ENCODE peak calls at places on chromosomes 11 and 22, in ten cellular contexts. I, X, A, P, T, E, S, O, Q and D are unnamed samples.

GRCh38 chr11:12454782-12455181 is 77.4 kb downstream of the PARVA start:
- DNase-seq in I (no peak), X (no peak), A (no peak), P (no peak), T (no peak), E (no peak), S (no peak), O (peak; percentile 17), Q (no peak), D (no peak)

GRCh38 chr11:87779276-87780067 is 395.8 kb downstream of the RAB38 start:
- DNase-seq in I (no peak), X (no peak), A (no peak), P (no peak), T (no peak), E (no peak), S (no peak), O (no peak), Q (no peak), D (no peak)

GRCh38 chr22:37273126-37273845 is 9.0 kb upstream of the CYTH4 start:
- DNase-seq in I (no peak), X (no peak), A (no peak), P (peak; percentile 29), T (peak; percentile 41), E (no peak), S (peak; percentile 40), O (no peak), Q (no peak), D (no peak)

GRCh38 chr22:33568934-33569496 is 351.3 kb downstream of the LARGE1 start:
- DNase-seq in I (no peak), X (no peak), A (no peak), P (no peak), T (no peak), E (no peak), S (no peak), O (no peak), Q (no peak), D (no peak)

GRCh38 chr22:17843189-17843588 is 68.9 kb upstream of the BID start:
- DNase-seq in I (no peak), X (no peak), A (no peak), P (no peak), T (no peak), E (no peak), S (no peak), O (no peak), Q (no peak), D (no peak)

GRCh38 chr11:23611726-23612125 is 751.5 kb upstream of the CCDC179 start:
- DNase-seq in I (no peak), X (no peak), A (no peak), P (no peak), T (no peak), E (no peak), S (no peak), O (no peak), Q (no peak), D (no peak)

GRCh38 chr11:120646206-120646605 is 134.7 kb downstream of the GRIK4 start:
- DNase-seq in I (no peak), X (no peak), A (no peak), P (no peak), T (no peak), E (no peak), S (no peak), O (no peak), Q (no peak), D (no peak)

GRCh38 chr22:39688186-39688768 is 117.7 kb downstream of the CACNA1I start:
- DNase-seq in I (no peak), X (no peak), A (no peak), P (no peak), T (no peak), E (no peak), S (no peak), O (no peak), Q (no peak), D (no peak)

GRCh38 chr22:37190262-37190780 is 2.3 kb upstream of the C1QTNF6 start:
- DNase-seq in I (no peak), X (no peak), A (no peak), P (no peak), T (peak; percentile 8), E (no peak), S (no peak), O (no peak), Q (no peak), D (no peak)

GRCh38 chr22:32622004-32622761 is 147.6 kb downstream of the FBXO7 start:
- DNase-seq in I (no peak), X (no peak), A (no peak), P (peak; percentile 55), T (no peak), E (no peak), S (no peak), O (peak; percentile 53), Q (no peak), D (no peak)

GRCh38 chr11:76560219-76560618 is 110.3 kb downstream of the LRRC32 start:
- DNase-seq in I (no peak), X (no peak), A (no peak), P (no peak), T (no peak), E (no peak), S (no peak), O (no peak), Q (no peak), D (no peak)

GRCh38 chr22:43293661-43294392 is 49.3 kb downstream of the SCUBE1 start:
- DNase-seq in I (no peak), X (no peak), A (no peak), P (no peak), T (peak; percentile 76), E (peak; percentile 94), S (no peak), O (no peak), Q (no peak), D (no peak)

GRCh38 chr11:67276821-67277230 is 10.6 kb downstream of the GRK2 start:
- DNase-seq in I (peak; percentile 83), X (no peak), A (no peak), P (no peak), T (peak; percentile 73), E (peak; percentile 69), S (no peak), O (no peak), Q (no peak), D (no peak)

GRCh38 chr22:29820941-29821789 is 16.9 kb downstream of the ASCC2 start:
- DNase-seq in I (peak; percentile 86), X (no peak), A (no peak), P (peak; percentile 41), T (peak; percentile 94), E (no peak), S (peak; percentile 74), O (peak; percentile 70), Q (no peak), D (no peak)

GRCh38 chr11:112697371-112697770 is 263.8 kb upstream of the NCAM1 start:
- DNase-seq in I (no peak), X (no peak), A (no peak), P (no peak), T (no peak), E (no peak), S (no peak), O (no peak), Q (no peak), D (no peak)

GRCh38 chr22:31160328-31160978 is 471 bp downstream of the RNF185 start:
- DNase-seq in I (no peak), X (peak; percentile 58), A (peak; percentile 6), P (peak; percentile 29), T (no peak), E (no peak), S (no peak), O (no peak), Q (no peak), D (no peak)

GRCh38 chr11:62402226-62402625 is 16.6 kb upstream of the SCGB1A1 start:
- DNase-seq in I (no peak), X (no peak), A (peak; percentile 45), P (no peak), T (peak; percentile 71), E (no peak), S (no peak), O (no peak), Q (no peak), D (peak; percentile 31)

GRCh38 chr22:49330421-49331222 is 497.1 kb downstream of the BRD1 start:
- DNase-seq in I (no peak), X (no peak), A (no peak), P (no peak), T (peak; percentile 28), E (no peak), S (no peak), O (no peak), Q (no peak), D (no peak)

GRCh38 chr11:64672875-64673274 is 50.1 kb downstream of the NRXN2 start:
- DNase-seq in I (no peak), X (no peak), A (no peak), P (no peak), T (no peak), E (no peak), S (no peak), O (no peak), Q (no peak), D (no peak)

GRCh38 chr11:108805030-108805429 is 140.2 kb downstream of the DDX10 start:
- DNase-seq in I (no peak), X (no peak), A (no peak), P (no peak), T (no peak), E (no peak), S (no peak), O (no peak), Q (no peak), D (no peak)

GRCh38 chr11:125933030-125933813 is 12.6 kb upstream of the VSIG10L2 start:
- DNase-seq in I (no peak), X (no peak), A (no peak), P (no peak), T (no peak), E (no peak), S (no peak), O (no peak), Q (no peak), D (no peak)

GRCh38 chr22:31561970-31562369 is 65.6 kb downstream of the SFI1 start:
- DNase-seq in I (no peak), X (no peak), A (no peak), P (no peak), T (no peak), E (no peak), S (no peak), O (no peak), Q (no peak), D (no peak)

GRCh38 chr11:62856333-62856910 is 17.0 kb upstream of the WDR74 start:
- DNase-seq in I (no peak), X (no peak), A (no peak), P (no peak), T (no peak), E (no peak), S (no peak), O (no peak), Q (no peak), D (no peak)

GRCh38 chr22:36356708-36357694 is 30.8 kb downstream of the MYH9 start:
- DNase-seq in I (no peak), X (no peak), A (peak; percentile 68), P (no peak), T (no peak), E (no peak), S (no peak), O (no peak), Q (no peak), D (peak; percentile 37)

GRCh38 chr22:32696089-32696488 is 105.4 kb upstream of the TIMP3 start:
- DNase-seq in I (no peak), X (no peak), A (no peak), P (no peak), T (no peak), E (no peak), S (no peak), O (no peak), Q (no peak), D (no peak)

GRCh38 chr11:120031156-120031555 is 106.8 kb downstream of the TRIM29 start:
- DNase-seq in I (peak; percentile 72), X (no peak), A (no peak), P (no peak), T (no peak), E (no peak), S (no peak), O (no peak), Q (no peak), D (no peak)

GRCh38 chr11:62911137-62912130 is 9.7 kb downstream of the CHRM1 start:
- DNase-seq in I (no peak), X (no peak), A (no peak), P (no peak), T (no peak), E (no peak), S (no peak), O (no peak), Q (no peak), D (no peak)

GRCh38 chr11:129861702-129862107 is 33.7 kb downstream of the NFRKB start:
- DNase-seq in I (no peak), X (peak; percentile 25), A (no peak), P (peak; percentile 89), T (peak; percentile 82), E (no peak), S (no peak), O (peak; percentile 66), Q (no peak), D (no peak)